ENCODE peak calls at places on chromosomes 11 and 22, in eight cellular contexts. R is AG10803, P is heart right ventricle, V is cardiac fibroblast, B is progenitor cell of endocrine pancreas, Y is IMR-90, C is foreskin fibroblast, S is adrenal gland. I is an unnamed sample.

GRCh38 chr11:13928566-13929251 is 33.8 kb upstream of the SPON1 start:
- DNase-seq in R (peak; percentile 74), P (no peak), V (peak; percentile 74), B (no peak), Y (peak; percentile 28), C (peak; percentile 72), S (peak; percentile 47), I (peak; percentile 69)

GRCh38 chr22:32539631-32540449 is 65.2 kb downstream of the FBXO7 start:
- DNase-seq in R (no peak), P (no peak), V (no peak), B (no peak), Y (no peak), C (no peak), S (peak; percentile 48), I (no peak)

GRCh38 chr11:56841210-56841810 is 92.8 kb upstream of the OR9G4 start:
- DNase-seq in R (peak; percentile 62), P (no peak), V (peak; percentile 80), B (peak; percentile 29), Y (peak; percentile 56), C (peak; percentile 29), S (peak; percentile 56), I (peak; percentile 78)

GRCh38 chr11:34749666-34750659 is 129.1 kb downstream of the EHF start:
- DNase-seq in R (peak; percentile 88), P (peak; percentile 69), V (peak; percentile 94), B (no peak), Y (peak; percentile 68), C (peak; percentile 92), S (peak; percentile 73), I (peak; percentile 96)

GRCh38 chr11:102753267-102753666 is 27.2 kb downstream of the MMP10 start:
- DNase-seq in R (no peak), P (no peak), V (no peak), B (no peak), Y (no peak), C (no peak), S (no peak), I (no peak)

GRCh38 chr22:27195104-27195503 is 537.7 kb downstream of the MIAT start:
- DNase-seq in R (no peak), P (peak; percentile 53), V (no peak), B (no peak), Y (peak; percentile 8), C (no peak), S (no peak), I (no peak)

GRCh38 chr11:66906077-66906929 is 49.4 kb downstream of the LRFN4 start:
- DNase-seq in R (peak; percentile 24), P (no peak), V (peak; percentile 43), B (no peak), Y (peak; percentile 49), C (no peak), S (peak; percentile 50), I (peak; percentile 59)

GRCh38 chr11:69906453-69906907 is 87.3 kb upstream of the FGF3 start:
- DNase-seq in R (no peak), P (no peak), V (no peak), B (no peak), Y (peak; percentile 17), C (no peak), S (peak; percentile 58), I (no peak)

GRCh38 chr11:36818410-36818809 is 220.4 kb upstream of the RAG2 start:
- DNase-seq in R (no peak), P (no peak), V (no peak), B (no peak), Y (no peak), C (no peak), S (no peak), I (peak; percentile 31)

GRCh38 chr11:118607401-118608267 is at the start of gene PHLDB1:
- DNase-seq in R (peak; percentile 76), P (peak; percentile 79), V (peak; percentile 79), B (peak; percentile 40), Y (peak; percentile 67), C (peak; percentile 67), S (peak; percentile 69), I (peak; percentile 61)

GRCh38 chr11:6682936-6683861 is at the start of gene MRPL17:
- DNase-seq in R (peak; percentile 98), P (peak; percentile 99), V (peak; percentile 100), B (peak; percentile 98), Y (peak; percentile 98), C (peak; percentile 97), S (peak; percentile 99), I (peak; percentile 99)

GRCh38 chr11:46198245-46198872 is 77.1 kb upstream of the PHF21A start:
- DNase-seq in R (no peak), P (no peak), V (no peak), B (no peak), Y (no peak), C (no peak), S (no peak), I (no peak)

GRCh38 chr11:116357769-116358544 is 414.8 kb downstream of the BUD13 start:
- DNase-seq in R (no peak), P (no peak), V (no peak), B (peak; percentile 24), Y (no peak), C (no peak), S (peak; percentile 3), I (no peak)
- TF ChIP-seq CTCF in R (no peak), P (peak; percentile 33), V (no peak), B (peak; percentile 70), Y (peak; percentile 21), C (no peak), S (no peak), I (no peak)

GRCh38 chr22:39317756-39318506 is 1.5 kb downstream of the RPL3 start:
- DNase-seq in R (peak; percentile 60), P (no peak), V (peak; percentile 59), B (no peak), Y (peak; percentile 61), C (peak; percentile 41), S (peak; percentile 66), I (peak; percentile 49)

GRCh38 chr22:39317084-39317755 is 2.2 kb downstream of the RPL3 start:
- DNase-seq in R (no peak), P (no peak), V (peak; percentile 42), B (no peak), Y (no peak), C (no peak), S (no peak), I (peak; percentile 55)

GRCh38 chr22:39318507-39319283 is 728 bp downstream of the RPL3 start:
- DNase-seq in R (peak; percentile 44), P (no peak), V (no peak), B (no peak), Y (no peak), C (no peak), S (peak; percentile 66), I (no peak)

GRCh38 chr22:39316440-39317083 is 2.9 kb downstream of the RPL3 start:
- DNase-seq in R (peak; percentile 94), P (peak; percentile 62), V (peak; percentile 95), B (peak; percentile 56), Y (peak; percentile 95), C (peak; percentile 86), S (peak; percentile 86), I (peak; percentile 96)

DNA sequence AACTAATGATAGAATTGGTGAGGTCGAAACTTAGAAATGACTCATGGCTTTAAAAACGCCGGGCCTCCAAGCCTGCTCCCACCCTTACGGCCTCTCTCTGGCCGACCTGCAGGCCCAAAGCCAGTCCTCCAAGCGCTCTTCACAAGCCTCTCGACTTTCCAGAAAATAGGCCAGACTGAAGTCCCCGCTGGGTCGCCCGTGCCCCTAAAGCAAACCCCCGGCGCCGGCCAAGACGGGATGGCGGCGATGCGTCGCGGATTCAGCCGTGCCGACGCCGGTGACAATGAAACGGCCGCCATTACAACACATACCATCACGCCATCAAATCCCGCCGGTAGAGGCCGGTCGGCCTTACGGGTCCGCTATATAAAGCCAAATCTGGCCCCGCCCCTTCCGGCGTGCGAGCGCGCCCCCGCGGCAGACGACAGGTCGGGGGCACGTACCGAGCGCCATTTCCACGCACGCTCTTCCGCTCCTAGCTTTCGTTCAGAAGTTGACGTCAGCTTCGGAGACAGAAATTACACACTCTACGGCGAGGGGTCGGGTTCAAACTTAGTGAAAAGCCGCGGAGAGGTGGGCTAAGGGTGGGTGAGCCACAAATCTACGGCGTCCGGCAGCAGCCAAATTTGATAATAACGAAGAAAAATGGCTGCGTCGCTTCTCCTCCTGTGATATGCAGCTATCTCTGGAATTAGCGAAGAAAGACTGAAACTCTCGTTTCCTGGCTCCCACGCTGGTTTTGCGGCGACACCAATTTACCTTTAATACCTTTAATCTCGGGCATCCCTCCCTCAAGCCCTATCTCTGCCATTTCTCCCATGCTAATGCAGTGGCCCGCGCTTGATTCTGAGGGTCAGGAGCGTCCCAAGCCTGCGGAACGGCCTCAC is at the start of gene RPL3:
- DNase-seq in R (peak; percentile 98), P (peak; percentile 97), V (peak; percentile 99), B (peak; percentile 93), Y (peak; percentile 99), C (peak; percentile 98), S (peak; percentile 97), I (peak; percentile 98)
- TF ChIP-seq CTCF in R (no peak), P (peak; percentile 45), V (peak; percentile 17), B (no peak), Y (no peak), C (no peak), S (peak; percentile 30), I (no peak)

GRCh38 chr11:76445122-76446084 is 585 bp downstream of the EMSY start:
- DNase-seq in R (peak; percentile 80), P (peak; percentile 66), V (peak; percentile 88), B (peak; percentile 56), Y (peak; percentile 90), C (peak; percentile 80), S (peak; percentile 85), I (peak; percentile 80)
- TF ChIP-seq CTCF in R (no peak), P (peak; percentile 33), V (peak; percentile 2), B (peak; percentile 33), Y (peak; percentile 34), C (peak; percentile 20), S (peak; percentile 26), I (no peak)

GRCh38 chr11:32447252-32447651 is 11.9 kb upstream of the WT1 start:
- DNase-seq in R (no peak), P (no peak), V (no peak), B (no peak), Y (no peak), C (no peak), S (no peak), I (no peak)
- TF ChIP-seq CTCF in R (no peak), P (no peak), V (no peak), B (no peak), Y (no peak), C (no peak), S (no peak), I (no peak)

GRCh38 chr22:23222875-23223565 is 42.7 kb downstream of the BCR start:
- DNase-seq in R (no peak), P (no peak), V (no peak), B (no peak), Y (no peak), C (no peak), S (no peak), I (no peak)

GRCh38 chr22:23225337-23225723 is 45.0 kb downstream of the BCR start:
- DNase-seq in R (no peak), P (no peak), V (no peak), B (no peak), Y (no peak), C (no peak), S (no peak), I (no peak)

GRCh38 chr22:23225724-23226496 is 45.6 kb downstream of the BCR start:
- DNase-seq in R (peak; percentile 61), P (peak; percentile 56), V (peak; percentile 81), B (no peak), Y (no peak), C (no peak), S (no peak), I (peak; percentile 92)

GRCh38 chr22:23222033-23222840 is 41.9 kb downstream of the BCR start:
- DNase-seq in R (no peak), P (no peak), V (no peak), B (no peak), Y (no peak), C (no peak), S (no peak), I (no peak)

GRCh38 chr22:23223566-23224317 is 43.4 kb downstream of the BCR start:
- DNase-seq in R (no peak), P (no peak), V (no peak), B (no peak), Y (no peak), C (no peak), S (peak; percentile 33), I (no peak)
- TF ChIP-seq CTCF in R (no peak), P (no peak), V (no peak), B (no peak), Y (no peak), C (no peak), S (no peak), I (no peak)